ENCODE peak calls at places on chromosomes 3 and 15, in five cellular contexts. F is transverse colon, E is lower lobe of right lung, X is HL-60, P is IMR-90. H is an unnamed sample.

GRCh38 chr3:125587039-125587664 is 8.1 kb downstream of the OSBPL11 start:
- DNase-seq in F (no peak), E (no peak), X (no peak), P (peak; percentile 18), H (no peak)

GRCh38 chr3:29642393-29643033 is 361.6 kb downstream of the RBMS3 start:
- DNase-seq in F (peak; percentile 11), E (no peak), X (no peak), P (peak; percentile 70), H (peak; percentile 13)

GRCh38 chr3:170353485-170353884 is 4.0 kb upstream of the SKIL start:
- DNase-seq in F (no peak), E (no peak), X (no peak), P (no peak), H (no peak)

GRCh38 chr3:187084580-187084979 is 54.7 kb downstream of the RPL39L start:
- DNase-seq in F (no peak), E (no peak), X (no peak), P (no peak), H (no peak)

GRCh38 chr15:90036343-90036742 is 35.2 kb downstream of the ZNF710 start:
- DNase-seq in F (peak; percentile 9), E (no peak), X (no peak), P (no peak), H (no peak)

GRCh38 chr15:34841220-34841841 is 46.0 kb upstream of the ACTC1 start:
- DNase-seq in F (no peak), E (no peak), X (no peak), P (peak; percentile 65), H (no peak)

GRCh38 chr3:170448530-170449110 is 30.0 kb downstream of the CLDN11 start:
- DNase-seq in F (no peak), E (no peak), X (no peak), P (peak; percentile 33), H (no peak)

GRCh38 chr15:64246364-64247189 is 83.8 kb upstream of the PPIB start:
- DNase-seq in F (no peak), E (no peak), X (peak; percentile 68), P (peak; percentile 93), H (no peak)

GRCh38 chr3:182739619-182740018 is 53.7 kb upstream of the ATP11B start:
- DNase-seq in F (no peak), E (no peak), X (no peak), P (peak; percentile 75), H (no peak)

GRCh38 chr3:117874904-117875874 is 1159.5 kb downstream of the IGSF11 start:
- DNase-seq in F (no peak), E (no peak), X (no peak), P (peak; percentile 52), H (no peak)

GRCh38 chr3:58336135-58336882 is 3.6 kb downstream of the PXK start:
- DNase-seq in F (no peak), E (no peak), X (no peak), P (peak; percentile 89), H (no peak)
- H3K4me3 ChIP-seq in F (no peak overlapping the region), E (no peak overlapping the region), X (peak overlapping the region; percentile 17), P (no peak overlapping the region), H (no peak overlapping the region)

GRCh38 chr3:65953881-65954733 is 84.6 kb downstream of the MAGI1 start:
- DNase-seq in F (peak; percentile 72), E (peak; percentile 55), X (no peak), P (no peak), H (peak; percentile 70)

GRCh38 chr3:65951836-65952505 is 86.7 kb downstream of the MAGI1 start:
- DNase-seq in F (no peak), E (no peak), X (no peak), P (peak; percentile 46), H (no peak)

GRCh38 chr3:65952842-65953241 is 85.9 kb downstream of the MAGI1 start:
- DNase-seq in F (no peak), E (no peak), X (no peak), P (no peak), H (no peak)

GRCh38 chr3:65955792-65956477 is 82.8 kb downstream of the MAGI1 start:
- DNase-seq in F (peak; percentile 42), E (no peak), X (no peak), P (peak; percentile 88), H (no peak)

GRCh38 chr3:65953301-65953812 is 85.4 kb downstream of the MAGI1 start:
- DNase-seq in F (peak; percentile 86), E (peak; percentile 86), X (no peak), P (no peak), H (peak; percentile 86)
- H3K4me3 ChIP-seq in F (no peak overlapping the region), E (no peak overlapping the region), X (no peak overlapping the region), P (no peak overlapping the region), H (no peak overlapping the region)

GRCh38 chr15:67821784-67822451 is 3.4 kb upstream of the SKOR1 start:
- DNase-seq in F (no peak), E (no peak), X (no peak), P (no peak), H (no peak)
- H3K4me3 ChIP-seq in F (no peak overlapping the region), E (no peak overlapping the region), X (no peak overlapping the region), P (no peak overlapping the region), H (no peak overlapping the region)

GRCh38 chr3:73021301-73021700 is 24.7 kb downstream of the PPP4R2 start:
- DNase-seq in F (no peak), E (no peak), X (no peak), P (no peak), H (no peak)
- H3K4me3 ChIP-seq in F (no peak overlapping the region), E (no peak overlapping the region), X (no peak overlapping the region), P (no peak overlapping the region), H (no peak overlapping the region)

DNA sequence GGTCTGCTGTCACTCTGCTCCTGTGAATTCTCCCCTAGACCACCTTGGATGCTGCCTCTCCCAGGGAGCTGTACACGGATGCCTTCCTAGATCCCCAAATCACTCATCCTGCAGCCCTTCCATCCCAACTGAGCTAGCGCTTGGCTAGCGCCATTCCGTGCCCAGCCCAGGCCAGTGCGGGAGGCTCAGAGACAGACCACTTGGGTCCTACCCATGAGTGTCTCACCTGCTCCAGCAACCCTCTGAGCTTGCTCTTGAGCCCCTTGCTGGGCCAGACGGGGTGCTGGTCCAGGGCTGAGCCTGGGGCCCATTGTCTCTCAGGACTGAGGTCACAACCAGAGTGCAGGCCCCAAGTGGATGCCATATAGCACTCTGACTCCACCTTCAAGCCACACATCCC is 17.7 kb downstream of the SH2D7 start:
- DNase-seq in F (peak; percentile 4), E (no peak), X (no peak), P (no peak), H (peak; percentile 51)
- H3K4me3 ChIP-seq in F (no peak overlapping the region), E (no peak overlapping the region), X (no peak overlapping the region), P (no peak overlapping the region), H (no peak overlapping the region)

GRCh38 chr3:129596194-129597086 is 10.0 kb downstream of the PLXND1 start:
- DNase-seq in F (peak; percentile 48), E (peak; percentile 79), X (peak; percentile 85), P (peak; percentile 96), H (peak; percentile 88)
- H3K4me3 ChIP-seq in F (peak overlapping the region; percentile 2), E (peak overlapping the region; percentile 34), X (no peak overlapping the region), P (no peak overlapping the region), H (peak overlapping the region; percentile 28)

GRCh38 chr3:129412542-129413198 is 15.8 kb downstream of the EFCAB12 start:
- DNase-seq in F (no peak), E (no peak), X (no peak), P (peak; percentile 88), H (no peak)

GRCh38 chr3:129410971-129411370 is 17.5 kb downstream of the EFCAB12 start:
- DNase-seq in F (no peak), E (no peak), X (no peak), P (no peak), H (no peak)

GRCh38 chr3:129404610-129405009 is 23.8 kb downstream of the EFCAB12 start:
- DNase-seq in F (no peak), E (no peak), X (no peak), P (no peak), H (no peak)

GRCh38 chr3:129413687-129414506 is 14.5 kb downstream of the EFCAB12 start:
- DNase-seq in F (no peak), E (no peak), X (no peak), P (peak; percentile 99), H (no peak)

DNA sequence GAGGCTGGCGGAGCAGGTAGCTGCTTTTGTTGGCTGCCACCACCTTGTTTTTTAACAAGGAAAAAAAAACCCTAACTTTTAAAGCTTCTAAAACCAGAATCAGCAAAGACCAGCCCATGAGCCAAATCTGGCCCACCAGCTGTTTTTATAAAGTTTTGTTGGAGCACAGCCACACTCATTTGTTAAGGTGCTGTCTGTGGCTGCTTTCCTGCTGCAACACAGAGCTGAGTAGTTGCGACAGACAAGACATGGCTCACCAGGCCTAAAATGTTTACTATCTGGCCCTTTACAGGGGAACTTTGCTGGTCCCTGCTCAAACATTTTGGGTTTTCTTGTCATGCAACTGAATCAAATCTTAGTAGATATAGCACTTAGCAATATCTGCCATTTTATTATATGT is 18.9 kb downstream of the EFCAB12 start:
- DNase-seq in F (no peak), E (no peak), X (no peak), P (peak; percentile 82), H (no peak)
- H3K4me3 ChIP-seq in F (no peak overlapping the region), E (no peak overlapping the region), X (no peak overlapping the region), P (no peak overlapping the region), H (no peak overlapping the region)

GRCh38 chr3:64222501-64222900 is 2.8 kb downstream of the PRICKLE2 start:
- DNase-seq in F (no peak), E (no peak), X (no peak), P (no peak), H (no peak)

GRCh38 chr3:64221564-64222257 is 3.6 kb downstream of the PRICKLE2 start:
- DNase-seq in F (no peak), E (no peak), X (no peak), P (no peak), H (no peak)

GRCh38 chr3:64225695-64226499 is 631 bp upstream of the PRICKLE2 start:
- DNase-seq in F (no peak), E (no peak), X (no peak), P (peak; percentile 51), H (no peak)

GRCh38 chr3:64224826-64225606 is at the start of gene PRICKLE2:
- DNase-seq in F (peak; percentile 57), E (peak; percentile 46), X (no peak), P (peak; percentile 96), H (no peak)

GRCh38 chr3:64223809-64224570 is 1.3 kb downstream of the PRICKLE2 start:
- DNase-seq in F (no peak), E (no peak), X (no peak), P (peak; percentile 62), H (no peak)
- H3K4me3 ChIP-seq in F (no peak overlapping the region), E (peak overlapping the region; percentile 13), X (no peak overlapping the region), P (peak overlapping the region; percentile 38), H (peak overlapping the region; percentile 14)